ENCODE peak calls at places on chromosomes 5 and 9, in ten cellular contexts. Y is K562; X is left kidney; J is A549; S is M059J; D is glutamatergic neuron; T is NCI-H748 treated with DMSO at 0.1 percent for 48 hours; L is CD4-positive, CD25-positive, alpha-beta regulatory T cell; Z is fibroblast of the conjunctiva; U is left colon. G is an unnamed sample.

GRCh38 chr5:98569288-98569687 is 204.2 kb upstream of the RGMB start:
- DNase-seq in Z (no peak), D (no peak), Y (no peak), U (no peak), X (no peak), S (no peak), J (no peak), L (no peak), T (no peak), G (no peak)

GRCh38 chr9:137243626-137244485 is 2.8 kb downstream of the TUBB4B start:
- DNase-seq in S (peak), Z (no peak), L (no peak), T (no peak), U (no peak), X (no peak), J (no peak), Y (no peak), D (no peak), G (no peak)

GRCh38 chr9:89877051-89878002 is 272.5 kb downstream of the GADD45G start:
- DNase-seq in U (no peak), D (peak), T (no peak), S (no peak), Z (no peak), J (no peak), L (no peak), X (no peak), Y (no peak), G (no peak)

GRCh38 chr5:36173426-36173825 is 21.5 kb downstream of the SKP2 start:
- DNase-seq in U (no peak), T (no peak), D (no peak), X (no peak), S (no peak), Z (no peak), L (no peak), Y (no peak), J (no peak), G (no peak)

GRCh38 chr5:175895701-175896102 is 24.3 kb downstream of the CPLX2 start:
- DNase-seq in J (no peak), U (no peak), L (peak), D (no peak), Z (no peak), T (no peak), X (no peak), Y (no peak), S (peak), G (no peak)

GRCh38 chr9:123716339-123716738 is 213.6 kb downstream of the DENND1A start:
- DNase-seq in Z (no peak), X (peak), T (no peak), S (no peak), L (no peak), D (no peak), Y (no peak), U (no peak), J (no peak), G (no peak)

GRCh38 chr5:1526151-1526631 is 2.4 kb upstream of the LPCAT1 start:
- DNase-seq in U (no peak), L (no peak), T (no peak), J (no peak), D (no peak), S (no peak), Y (no peak), Z (no peak), X (no peak), G (no peak)

GRCh38 chr5:144971067-144971850 is 800.6 kb downstream of the KCTD16 start:
- DNase-seq in S (no peak), J (no peak), D (no peak), Z (no peak), L (no peak), Y (no peak), T (no peak), X (no peak), U (no peak), G (no peak)

GRCh38 chr5:164649266-164649665 is 1143.8 kb downstream of the MAT2B start:
- DNase-seq in S (peak), D (no peak), J (no peak), Z (no peak), L (no peak), U (no peak), T (no peak), X (no peak), Y (no peak), G (no peak)

GRCh38 chr5:139494832-139495231 is 12.3 kb upstream of the STING1 start:
- DNase-seq in X (no peak), L (no peak), D (no peak), J (no peak), S (peak), T (no peak), Y (no peak), U (no peak), Z (no peak), G (no peak)

GRCh38 chr5:120096413-120096812 is 367.7 kb upstream of the PRR16 start:
- DNase-seq in Y (no peak), Z (no peak), T (no peak), L (no peak), D (no peak), J (peak), X (no peak), S (peak), U (no peak), G (no peak)

GRCh38 chr5:91052977-91053732 is 330.0 kb downstream of the ARRDC3 start:
- DNase-seq in Y (no peak), L (no peak), J (no peak), U (no peak), X (no peak), Z (no peak), S (no peak), D (no peak), T (no peak), G (no peak)

GRCh38 chr5:94754824-94755223 is 136.4 kb downstream of the SLF1 start:
- DNase-seq in J (no peak), Y (no peak), X (no peak), T (no peak), U (no peak), S (peak), Z (no peak), D (no peak), L (no peak), G (no peak)

GRCh38 chr9:137252555-137253506 is 1.7 kb downstream of the STPG3 start:
- DNase-seq in Y (peak), T (no peak), Z (no peak), D (no peak), L (no peak), J (no peak), S (no peak), U (peak), X (peak), G (no peak)

GRCh38 chr5:96752341-96753016 is 55.3 kb downstream of the ERAP1 start:
- DNase-seq in X (peak), U (no peak), J (peak), L (peak), Y (peak), D (no peak), T (peak), S (peak), Z (peak), G (peak)

GRCh38 chr5:151691706-151692105 is 5.0 kb upstream of the SPARC start:
- DNase-seq in Z (no peak), T (no peak), J (no peak), X (no peak), Y (no peak), S (peak), L (no peak), U (no peak), D (no peak), G (no peak)

GRCh38 chr5:167950126-167950721 is 341.2 kb upstream of the WWC1 start:
- DNase-seq in T (no peak), D (no peak), X (no peak), Y (no peak), J (no peak), Z (no peak), L (no peak), U (no peak), S (peak), G (no peak)

GRCh38 chr9:81771606-81772005 is 82.3 kb upstream of the TLE1 start:
- DNase-seq in J (no peak), X (no peak), D (no peak), Y (no peak), U (no peak), T (no peak), L (no peak), S (peak), Z (no peak), G (no peak)

GRCh38 chr9:2023532-2023931 is 8.4 kb downstream of the SMARCA2 start:
- DNase-seq in T (no peak), D (no peak), U (no peak), L (peak), Z (no peak), S (no peak), J (no peak), Y (no peak), X (peak), G (no peak)

GRCh38 chr5:116557669-116558271 is 16.9 kb downstream of the SEMA6A start:
- DNase-seq in Z (no peak), S (no peak), U (no peak), X (peak), L (peak), T (peak), J (peak), Y (no peak), D (no peak), G (peak)

GRCh38 chr5:98157368-98157767 is 616.1 kb upstream of the RGMB start:
- DNase-seq in Z (no peak), T (no peak), U (no peak), L (no peak), D (no peak), Y (no peak), S (no peak), X (no peak), J (no peak), G (no peak)